ENCODE peak calls at places on chromosomes 5 and 9, in six cellular contexts. One of them, this sample, is unnamed.

GRCh38 chr9:88051138-88051537 is 76.8 kb upstream of the CDK20 start:
- DNase-seq in tibial nerve: no peak
- DNase-seq in heart left ventricle: no peak
- DNase-seq in body of pancreas: no peak
- DNase-seq in testis: no peak
- DNase-seq in stomach: no peak
- DNase-seq in this sample: no peak

GRCh38 chr9:18421391-18421790 is 52.6 kb upstream of the ADAMTSL1 start:
- DNase-seq in body of pancreas: no peak
- DNase-seq in stomach: no peak
- DNase-seq in heart left ventricle: no peak
- DNase-seq in testis: no peak
- DNase-seq in tibial nerve: no peak
- DNase-seq in this sample: no peak

GRCh38 chr5:111379391-111379816 is 132.9 kb downstream of the STARD4 start:
- DNase-seq in heart left ventricle: no peak
- DNase-seq in body of pancreas: no peak
- DNase-seq in stomach: no peak
- DNase-seq in tibial nerve: no peak
- DNase-seq in testis: no peak
- DNase-seq in this sample: no peak

GRCh38 chr9:97856857-97857602 is 4.0 kb downstream of the FOXE1 start:
- DNase-seq in tibial nerve: no peak
- DNase-seq in heart left ventricle: no peak
- DNase-seq in body of pancreas: no peak
- DNase-seq in testis: no peak
- DNase-seq in stomach: no peak
- DNase-seq in this sample: no peak

GRCh38 chr9:93159601-93160418 is 24.1 kb upstream of the WNK2 start:
- DNase-seq in testis: peak; percentile 90
- DNase-seq in stomach: peak; percentile 90
- DNase-seq in heart left ventricle: peak; percentile 88
- DNase-seq in body of pancreas: peak; percentile 89
- DNase-seq in tibial nerve: peak; percentile 78
- DNase-seq in this sample: peak; percentile 88

GRCh38 chr5:132257131-132258101 is at the start of gene PDLIM4:
- DNase-seq in tibial nerve: no peak
- DNase-seq in heart left ventricle: no peak
- DNase-seq in testis: peak; percentile 37
- DNase-seq in stomach: no peak
- DNase-seq in body of pancreas: peak; percentile 26
- DNase-seq in this sample: no peak

GRCh38 chr9:20990867-20991266 is 40.6 kb downstream of the HACD4 start:
- DNase-seq in heart left ventricle: peak; percentile 35
- DNase-seq in body of pancreas: no peak
- DNase-seq in testis: no peak
- DNase-seq in stomach: no peak
- DNase-seq in tibial nerve: no peak
- DNase-seq in this sample: peak; percentile 38

GRCh38 chr9:83473488-83473971 is 64.7 kb downstream of the FRMD3 start:
- DNase-seq in testis: no peak
- DNase-seq in tibial nerve: no peak
- DNase-seq in heart left ventricle: no peak
- DNase-seq in stomach: no peak
- DNase-seq in body of pancreas: no peak
- DNase-seq in this sample: no peak

GRCh38 chr9:127707766-127708165 is 978 bp downstream of the CFAP157 start:
- DNase-seq in stomach: no peak
- DNase-seq in body of pancreas: no peak
- DNase-seq in testis: no peak
- DNase-seq in heart left ventricle: no peak
- DNase-seq in tibial nerve: no peak
- DNase-seq in this sample: no peak

GRCh38 chr5:115571441-115571878 is 26.9 kb upstream of the FEM1C start:
- DNase-seq in heart left ventricle: no peak
- DNase-seq in stomach: peak; percentile 51
- DNase-seq in body of pancreas: peak; percentile 58
- DNase-seq in tibial nerve: no peak
- DNase-seq in testis: peak; percentile 77
- DNase-seq in this sample: no peak
- TF ChIP-seq CTCF in heart left ventricle: no peak
- TF ChIP-seq CTCF in stomach: no peak
- TF ChIP-seq CTCF in body of pancreas: peak; percentile 27
- TF ChIP-seq CTCF in tibial nerve: no peak
- TF ChIP-seq CTCF in testis: no peak
- TF ChIP-seq CTCF in this sample: no peak

GRCh38 chr5:136036991-136037705 is 8.4 kb downstream of the TGFBI start:
- DNase-seq in testis: no peak
- DNase-seq in tibial nerve: no peak
- DNase-seq in stomach: no peak
- DNase-seq in body of pancreas: no peak
- DNase-seq in heart left ventricle: peak; percentile 59
- DNase-seq in this sample: no peak
- H3K4me3 ChIP-seq in testis: no peak overlapping the region
- H3K4me3 ChIP-seq in tibial nerve: no peak overlapping the region
- H3K4me3 ChIP-seq in stomach: no peak overlapping the region
- H3K4me3 ChIP-seq in body of pancreas: no peak overlapping the region
- H3K4me3 ChIP-seq in heart left ventricle: no peak overlapping the region
- H3K4me3 ChIP-seq in this sample: no peak overlapping the region

DNA sequence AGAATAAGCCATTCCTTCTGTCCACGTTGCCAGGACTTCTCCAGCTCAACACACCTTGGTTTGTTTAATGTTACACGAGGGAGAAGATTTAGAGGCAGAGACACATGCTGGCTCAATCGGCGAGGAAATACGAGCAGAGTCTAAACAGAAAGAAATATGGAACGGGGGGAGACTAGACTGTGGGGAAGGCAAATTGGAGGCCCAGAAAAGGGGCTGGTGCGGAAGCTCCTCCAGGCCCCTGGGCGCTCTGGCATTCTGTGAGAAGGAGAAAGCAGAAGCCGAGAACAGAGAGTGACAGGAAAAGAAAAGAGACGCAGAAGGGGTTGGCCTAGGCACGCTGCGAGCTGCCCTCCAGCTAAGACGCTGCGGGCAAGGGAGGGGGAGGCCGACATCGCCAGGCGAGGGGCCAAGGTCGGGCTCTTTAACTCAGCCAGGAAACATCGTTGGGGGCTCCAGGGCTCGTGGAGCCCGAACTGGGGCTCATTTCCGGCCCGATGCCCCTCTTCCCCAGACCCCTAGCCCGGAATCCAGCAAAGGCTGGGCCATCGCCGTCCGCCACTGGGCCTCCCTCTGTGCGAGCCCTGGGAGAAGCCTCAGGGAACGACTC is 3.2 kb upstream of the PAX5 start:
- DNase-seq in body of pancreas: no peak
- DNase-seq in stomach: no peak
- DNase-seq in testis: peak; percentile 16
- DNase-seq in heart left ventricle: no peak
- DNase-seq in tibial nerve: no peak
- DNase-seq in this sample: no peak
- TF ChIP-seq POLR2A in body of pancreas: no peak
- TF ChIP-seq POLR2A in stomach: no peak
- TF ChIP-seq POLR2A in testis: no peak
- TF ChIP-seq POLR2A in heart left ventricle: no peak
- TF ChIP-seq POLR2A in tibial nerve: no peak
- TF ChIP-seq POLR2A in this sample: no peak

GRCh38 chr5:142358121-142358520 is 33.3 kb upstream of the SPRY4 start:
- DNase-seq in testis: no peak
- DNase-seq in stomach: no peak
- DNase-seq in heart left ventricle: no peak
- DNase-seq in body of pancreas: no peak
- DNase-seq in tibial nerve: no peak
- DNase-seq in this sample: no peak
- TF ChIP-seq CTCF in testis: no peak
- TF ChIP-seq CTCF in stomach: no peak
- TF ChIP-seq CTCF in heart left ventricle: no peak
- TF ChIP-seq CTCF in body of pancreas: no peak
- TF ChIP-seq CTCF in tibial nerve: no peak
- TF ChIP-seq CTCF in this sample: no peak

DNA sequence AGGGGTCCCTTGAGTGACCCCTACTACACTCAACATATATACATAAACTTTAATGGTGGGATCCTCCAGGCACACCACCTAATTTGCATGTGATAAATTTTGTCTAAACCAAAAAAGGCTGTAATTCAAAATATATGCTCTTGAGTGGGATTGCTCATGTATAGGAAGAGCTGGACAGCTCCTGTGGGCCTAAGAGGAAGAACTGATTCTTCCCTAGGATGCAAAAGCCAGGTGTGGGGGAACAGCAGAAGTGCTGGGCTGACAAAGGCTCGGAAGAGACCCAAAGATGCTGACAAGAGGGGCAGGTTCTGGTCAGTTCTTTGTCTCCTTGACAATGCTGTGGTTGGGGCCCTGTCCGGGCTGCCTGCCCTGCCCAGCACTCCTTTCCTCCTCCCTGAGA is 43.9 kb downstream of the PCDH1 start:
- DNase-seq in heart left ventricle: no peak
- DNase-seq in testis: no peak
- DNase-seq in tibial nerve: no peak
- DNase-seq in body of pancreas: no peak
- DNase-seq in stomach: no peak
- DNase-seq in this sample: no peak
- H3K4me3 ChIP-seq in heart left ventricle: no peak overlapping the region
- H3K4me3 ChIP-seq in testis: no peak overlapping the region
- H3K4me3 ChIP-seq in tibial nerve: no peak overlapping the region
- H3K4me3 ChIP-seq in body of pancreas: no peak overlapping the region
- H3K4me3 ChIP-seq in stomach: no peak overlapping the region
- H3K4me3 ChIP-seq in this sample: no peak overlapping the region

DNA sequence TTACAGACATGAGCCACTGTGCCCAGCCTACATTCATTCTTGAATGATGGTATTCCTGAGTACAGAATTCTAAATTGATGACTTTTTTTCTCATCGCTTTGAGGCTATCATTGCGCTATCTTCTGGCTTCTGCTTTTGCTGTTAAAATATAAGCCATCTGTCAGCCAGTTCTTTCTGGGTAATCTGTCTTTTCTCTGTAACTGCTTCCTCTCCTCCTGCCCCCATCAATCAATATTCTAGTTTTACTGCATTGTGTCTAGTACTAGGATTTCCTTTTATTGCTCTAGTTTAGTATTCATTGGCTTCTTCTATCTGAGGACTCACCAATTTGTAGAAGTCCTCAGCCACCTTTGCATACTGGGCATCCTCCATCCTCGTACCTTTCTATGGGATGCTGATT is 88.9 kb downstream of the PLPP1 start:
- DNase-seq in heart left ventricle: no peak
- DNase-seq in tibial nerve: no peak
- DNase-seq in testis: no peak
- DNase-seq in stomach: no peak
- DNase-seq in body of pancreas: no peak
- DNase-seq in this sample: no peak
- TF ChIP-seq POLR2A in heart left ventricle: no peak
- TF ChIP-seq POLR2A in tibial nerve: no peak
- TF ChIP-seq POLR2A in testis: no peak
- TF ChIP-seq POLR2A in stomach: no peak
- TF ChIP-seq POLR2A in body of pancreas: no peak
- TF ChIP-seq POLR2A in this sample: no peak

This sample was measured in adrenal gland.